ENCODE peak calls at places on chromosomes 5 and 9, in nine cellular contexts. C is activated CD4-positive, alpha-beta T cell treated with anti-CD3 and anti-CD28 coated beads, Interleukin-2, amount 50 U/mL, for 1 hour; N is T-helper 9 cell; Z is ELR; X is C1 segment of cervical spinal cord; P is NCI-H1105 treated with DMSO at 0.1 percent for 48 hours; H is effector CD4-positive, alpha-beta T cell; W is tibial artery; E is H54. S is an unnamed sample.

GRCh38 chr5:64958757-64959391 is 190.1 kb downstream of the CWC27 start:
- DNase-seq in E (no peak), X (no peak), H (peak; percentile 2), N (no peak), C (no peak), Z (peak; percentile 77), W (no peak), P (peak; percentile 11), S (no peak)

GRCh38 chr5:115309751-115310370 is 13.4 kb upstream of the CCDC112 start:
- DNase-seq in W (no peak), P (peak; percentile 22), H (no peak), E (no peak), Z (peak; percentile 77), N (no peak), X (no peak), C (no peak), S (no peak)

GRCh38 chr9:93110400-93110855 is 14.4 kb downstream of the CARD19 start:
- DNase-seq in N (no peak), Z (no peak), W (peak; percentile 20), C (no peak), P (no peak), E (no peak), X (no peak), H (no peak), S (no peak)

GRCh38 chr5:35919191-35919590 is 19.2 kb downstream of the CAPSL start:
- DNase-seq in C (no peak), W (no peak), N (no peak), E (peak; percentile 44), X (no peak), H (no peak), P (no peak), Z (peak; percentile 94), S (no peak)

GRCh38 chr5:28403846-28404245 is 1365.5 kb upstream of the CDH9 start:
- DNase-seq in H (no peak), C (no peak), Z (no peak), W (no peak), P (no peak), N (no peak), E (no peak), X (no peak), S (no peak)

GRCh38 chr9:116383956-116384355 is 230.4 kb downstream of the PAPPA start:
- DNase-seq in N (no peak), W (no peak), X (no peak), H (no peak), P (no peak), Z (peak; percentile 13), C (no peak), E (no peak), S (no peak)

GRCh38 chr5:11384441-11385250 is 519.6 kb downstream of the CTNND2 start:
- DNase-seq in N (no peak), P (peak; percentile 55), X (peak; percentile 72), C (no peak), E (no peak), W (no peak), H (no peak), Z (no peak), S (peak; percentile 49)

GRCh38 chr9:90645721-90646120 is 3.1 kb upstream of the DIRAS2 start:
- DNase-seq in P (no peak), Z (no peak), C (no peak), X (no peak), W (no peak), N (no peak), E (no peak), H (no peak), S (no peak)

GRCh38 chr5:132445640-132445923 is 45.0 kb downstream of the IRF1 start:
- DNase-seq in E (no peak), N (no peak), X (no peak), Z (no peak), P (no peak), W (no peak), H (no peak), C (no peak), S (no peak)